ENCODE peak calls at places on chromosomes 7 and 10, in nine cellular contexts. X, A, K, Y, I, O, J, Z and N are unnamed samples. For H3K4me1, the result is how much of the 10 kb centered on the place peaks cover.

GRCh38 chr10:25393621-25394020 is 218.8 kb downstream of the GPR158 start:
- DNase-seq in A (no peak), X (no peak), Y (no peak), Z (no peak), O (no peak), I (no peak), K (no peak), J (no peak), N (no peak)

GRCh38 chr10:30528427-30528782 is 94.4 kb downstream of the MAP3K8 start:
- DNase-seq in Y (no peak), X (no peak), Z (no peak), K (no peak), J (no peak), A (no peak), O (no peak), I (no peak), N (no peak)

GRCh38 chr10:120432209-120432608 is 24.8 kb upstream of the PLPP4 start:
- DNase-seq in O (no peak), X (no peak), I (no peak), A (no peak), Z (no peak), J (no peak), K (no peak), Y (no peak), N (no peak)

GRCh38 chr10:112558476-112559166 is 111.6 kb downstream of the VTI1A start:
- DNase-seq in O (no peak), Y (no peak), Z (no peak), X (no peak), I (no peak), K (no peak), J (no peak), A (no peak), N (no peak)

GRCh38 chr10:59465089-59465488 is 102.7 kb upstream of the FAM13C start:
- DNase-seq in O (no peak), J (no peak), Y (no peak), X (peak), A (no peak), Z (no peak), K (no peak), I (no peak), N (no peak)

GRCh38 chr10:19791032-19791431 is 25.2 kb upstream of the PLXDC2 start:
- DNase-seq in Z (no peak), X (no peak), I (no peak), A (no peak), O (no peak), J (no peak), K (no peak), Y (no peak), N (no peak)

GRCh38 chr10:72061491-72061890 is 26.9 kb downstream of the SPOCK2 start:
- DNase-seq in Z (peak), Y (no peak), K (no peak), J (no peak), O (no peak), A (no peak), I (no peak), X (no peak), N (no peak)

GRCh38 chr7:80089341-80089740 is 45.3 kb upstream of the GNAI1 start:
- DNase-seq in K (no peak), Y (no peak), A (no peak), Z (no peak), I (no peak), O (no peak), J (no peak), X (peak), N (no peak)

GRCh38 chr10:77776487-77776886 is 138.9 kb upstream of the KCNMA1 start:
- DNase-seq in O (no peak), I (no peak), X (no peak), K (no peak), J (no peak), Z (no peak), A (no peak), Y (no peak), N (no peak)

GRCh38 chr7:47815867-47816266 is 132.4 kb downstream of the PKD1L1 start:
- DNase-seq in J (no peak), A (no peak), K (no peak), I (no peak), Y (no peak), X (no peak), O (no peak), Z (no peak), N (no peak)

GRCh38 chr10:88865281-88865876 is 13.7 kb upstream of the ANKRD22 start:
- DNase-seq in J (no peak), I (no peak), Y (peak), Z (no peak), O (no peak), A (no peak), K (no peak), X (no peak), N (no peak)

GRCh38 chr7:116698930-116699722 is 27.1 kb downstream of the MET start:
- DNase-seq in A (no peak), I (no peak), Z (no peak), X (no peak), Y (no peak), K (no peak), O (no peak), J (no peak), N (no peak)

GRCh38 chr7:154832557-154833138 is 170.3 kb downstream of the PAXIP1 start:
- DNase-seq in O (no peak), Z (no peak), X (no peak), I (peak), Y (no peak), A (no peak), K (peak), J (no peak), N (no peak)

GRCh38 chr7:32319019-32319382 is 171.2 kb downstream of the LSM5 start:
- DNase-seq in Y (no peak), O (no peak), Z (no peak), J (no peak), X (no peak), A (no peak), K (no peak), I (no peak), N (no peak)

GRCh38 chr10:46787321-46787615 is 124.0 kb upstream of the PTPN20 start:
- DNase-seq in A (no peak), X (peak), K (no peak), Y (peak), O (no peak), Z (peak), J (no peak), I (no peak), N (no peak)

GRCh38 chr7:52017802-52018679 is 701.4 kb upstream of the COBL start:
- DNase-seq in Z (peak), J (no peak), K (no peak), X (no peak), I (peak), O (no peak), Y (no peak), A (no peak), N (no peak)

GRCh38 chr10:92074126-92074887 is 150.7 kb downstream of the BTAF1 start:
- DNase-seq in A (no peak), Y (no peak), O (no peak), I (no peak), X (peak), J (no peak), K (peak), Z (peak), N (no peak)

GRCh38 chr10:73774637-73775036 is 7.2 kb upstream of the CHCHD1 start:
- DNase-seq in X (peak), O (no peak), A (no peak), K (no peak), I (no peak), J (no peak), Z (peak), Y (no peak), N (no peak)

GRCh38 chr7:157572622-157573021 is 235.8 kb downstream of the DNAJB6 start:
- DNase-seq in X (no peak), Y (no peak), J (no peak), I (no peak), A (no peak), O (no peak), K (no peak), Z (no peak), N (no peak)

GRCh38 chr7:114663502-114663901 is 248.9 kb downstream of the FOXP2 start:
- DNase-seq in J (no peak), I (peak), K (peak), Z (no peak), X (peak), O (no peak), Y (no peak), A (no peak), N (no peak)

GRCh38 chr7:20305726-20306125 is 25.0 kb upstream of the ITGB8 start:
- DNase-seq in J (no peak), I (no peak), K (no peak), O (no peak), Z (no peak), X (no peak), A (no peak), Y (no peak), N (no peak)
- H3K4me1 ChIP-seq in J (under half), I (under half), K (under half), O (under half), Z (under half), X (under half), A (under half), Y (under half), N (under half)

DNA sequence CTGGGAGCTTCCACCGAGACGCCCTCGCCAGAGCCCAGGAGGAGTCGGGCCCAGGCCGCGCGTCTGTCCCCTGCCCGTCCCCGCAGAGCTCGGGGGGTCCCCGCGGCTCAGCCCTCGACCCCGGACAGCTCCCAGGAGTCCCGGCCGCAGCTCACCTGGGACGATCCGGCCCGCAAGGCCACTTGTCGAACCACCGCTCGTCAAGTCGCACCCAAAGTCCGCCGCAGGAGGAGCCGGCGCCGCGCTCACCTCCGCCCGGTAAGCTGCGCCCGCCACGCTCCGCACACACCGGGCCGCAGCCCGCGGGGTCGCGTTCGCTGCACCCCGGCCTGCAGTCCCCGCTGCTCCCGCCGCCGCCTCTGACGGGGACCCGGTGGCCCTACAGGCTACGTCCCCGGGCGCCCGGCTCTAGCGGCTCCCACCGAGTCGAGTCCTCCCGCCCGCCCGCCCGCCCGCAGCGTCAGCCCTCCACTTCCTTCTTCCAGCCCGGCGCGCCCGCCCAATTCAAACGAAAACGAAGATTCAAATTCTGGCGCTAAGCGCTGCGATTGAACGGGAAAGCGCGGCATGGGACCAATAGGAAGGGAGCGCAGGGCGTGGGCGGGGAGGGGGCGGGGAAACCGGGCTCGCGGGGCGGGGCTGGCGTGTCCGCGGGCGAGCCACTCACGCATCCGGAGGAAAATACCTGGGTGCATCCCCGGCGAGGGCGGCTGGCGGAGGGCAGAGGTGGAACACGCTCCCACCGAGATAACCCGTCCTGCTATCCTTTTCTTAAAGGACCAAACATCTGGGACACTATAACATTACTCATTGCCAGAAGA is at the start of gene MKI67:
- DNase-seq in Z (peak), O (peak), Y (peak), J (peak), K (peak), I (peak), X (peak), A (peak), N (peak)
- TF ChIP-seq POLR2A in Z (peak), O (no peak), Y (no peak), J (no peak), K (no peak), I (no peak), X (no peak), A (no peak), N (no peak)

GRCh38 chr10:33304553-33304952 is 29.9 kb downstream of the NRP1 start:
- DNase-seq in Z (no peak), J (no peak), X (no peak), I (no peak), Y (no peak), O (no peak), A (no peak), K (no peak), N (no peak)

GRCh38 chr10:33303988-33304387 is 30.5 kb downstream of the NRP1 start:
- DNase-seq in K (no peak), Y (no peak), Z (no peak), J (no peak), A (no peak), X (no peak), O (no peak), I (no peak), N (no peak)

GRCh38 chr10:33306756-33307519 is 27.5 kb downstream of the NRP1 start:
- DNase-seq in Z (no peak), K (no peak), J (no peak), I (no peak), X (peak), A (no peak), O (no peak), Y (no peak), N (no peak)

GRCh38 chr10:33307835-33308234 is 26.6 kb downstream of the NRP1 start:
- DNase-seq in I (no peak), X (no peak), A (no peak), O (no peak), J (no peak), Y (no peak), Z (no peak), K (no peak), N (no peak)

GRCh38 chr10:33306126-33306525 is 28.3 kb downstream of the NRP1 start:
- DNase-seq in Y (no peak), K (no peak), A (no peak), O (no peak), I (no peak), X (peak), Z (no peak), J (no peak), N (no peak)
- H3K4me1 ChIP-seq in Y (under half), K (under half), A (under half), O (under half), I (under half), X (under half), Z (under half), J (under half), N (under half)

GRCh38 chr10:93702278-93703001 is at the start of gene FRA10AC1:
- DNase-seq in Z (peak), A (peak), Y (peak), I (peak), J (peak), O (peak), K (peak), X (peak), N (peak)
- TF ChIP-seq POLR2A in Z (peak), A (peak), Y (peak), I (peak), J (peak), O (peak), K (peak), X (no peak), N (peak)

DNA sequence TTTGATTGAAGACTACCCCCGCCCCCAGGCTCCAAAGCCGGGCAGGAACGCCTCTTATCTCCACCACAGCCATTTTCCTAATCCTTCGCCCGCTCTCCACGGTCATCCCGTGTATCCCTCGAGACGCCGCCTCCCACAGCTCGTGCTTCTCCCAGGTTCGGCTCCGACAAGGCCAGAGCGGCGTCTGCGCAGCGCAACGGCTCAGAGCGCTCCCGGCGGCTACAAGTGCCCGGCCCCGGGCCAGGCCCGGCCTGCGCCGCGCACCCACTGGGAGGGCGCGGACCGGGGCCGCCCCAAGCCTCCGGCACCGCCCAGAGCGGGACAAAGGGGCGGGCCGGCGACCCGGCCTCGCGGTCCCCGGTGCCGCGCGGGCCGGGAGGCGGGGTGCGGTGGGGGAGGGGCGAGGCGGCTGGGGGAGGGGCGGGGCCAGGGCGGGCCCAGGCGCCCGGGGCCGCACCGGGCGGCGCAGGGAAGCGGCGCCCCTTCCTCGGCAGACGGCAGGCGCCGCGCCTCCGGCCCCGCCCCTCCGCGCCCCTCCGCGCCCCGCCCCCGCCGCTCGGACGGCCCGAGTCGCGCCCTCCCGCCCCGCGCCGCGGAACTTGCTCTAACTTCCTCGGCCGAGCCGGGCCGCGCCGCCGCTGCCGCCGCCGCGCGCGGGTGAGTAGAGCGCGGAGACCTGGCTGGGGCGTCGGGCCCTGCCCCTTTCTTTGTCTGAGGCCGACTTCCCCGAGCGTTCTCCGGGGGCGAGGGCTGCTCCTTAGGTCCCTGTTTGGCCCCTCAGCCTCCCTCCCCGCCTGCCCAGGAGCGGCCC is at the start of gene TSPAN14:
- DNase-seq in I (peak), Z (peak), A (peak), X (peak), K (no peak), Y (peak), O (peak), J (peak), N (peak)
- H3K4me1 ChIP-seq in I (under half), Z (half or more), A (under half), X (under half), K (under half), Y (under half), O (under half), J (under half), N (half or more)

GRCh38 chr7:77416621-77417371 is 647 bp upstream of the GSAP start:
- DNase-seq in Z (no peak), A (no peak), K (no peak), X (no peak), I (no peak), O (no peak), J (no peak), Y (no peak), N (no peak)

GRCh38 chr7:77415474-77415821 is 701 bp downstream of the GSAP start:
- DNase-seq in Y (peak), O (no peak), K (no peak), I (peak), J (no peak), Z (no peak), X (no peak), A (no peak), N (peak)

GRCh38 chr7:77413861-77414424 is 2.2 kb downstream of the GSAP start:
- DNase-seq in Y (no peak), A (no peak), O (no peak), X (peak), K (no peak), I (no peak), J (no peak), Z (no peak), N (no peak)

GRCh38 chr7:77417801-77418200 is 1.7 kb upstream of the GSAP start:
- DNase-seq in X (no peak), K (no peak), J (no peak), Z (no peak), Y (no peak), O (no peak), I (no peak), A (no peak), N (no peak)

GRCh38 chr7:77415822-77416620 is at the start of gene GSAP:
- DNase-seq in Z (peak), A (no peak), I (peak), Y (peak), J (peak), O (peak), X (no peak), K (no peak), N (peak)
- TF ChIP-seq POLR2A in Z (no peak), A (no peak), I (peak), Y (no peak), J (no peak), O (no peak), X (no peak), K (no peak), N (no peak)

DNA sequence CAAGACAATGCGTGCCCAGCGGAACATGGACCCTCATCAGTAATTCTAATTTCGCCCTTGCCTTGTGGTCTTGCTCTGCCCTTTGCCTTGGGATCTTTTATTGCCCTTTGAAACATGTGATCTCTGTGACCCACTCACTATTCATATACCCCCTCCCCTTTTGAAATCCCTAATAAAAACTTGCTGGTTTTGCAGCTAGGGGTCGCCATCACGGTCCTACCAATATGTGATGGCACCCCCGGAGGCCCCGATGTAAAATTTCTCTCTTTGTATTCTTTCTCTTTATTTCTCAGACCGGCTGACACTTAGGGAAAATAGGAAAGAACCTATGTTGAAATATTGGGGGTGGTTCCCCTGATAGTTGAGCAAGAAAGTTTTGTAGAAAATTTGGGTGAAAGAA is 242.7 kb downstream of the CDK14 start:
- DNase-seq in O (no peak), A (no peak), X (no peak), J (no peak), I (no peak), Y (no peak), Z (no peak), K (no peak), N (no peak)
- H3K4me1 ChIP-seq in O (under half), A (under half), X (under half), J (under half), I (under half), Y (under half), Z (under half), K (under half), N (under half)

DNA sequence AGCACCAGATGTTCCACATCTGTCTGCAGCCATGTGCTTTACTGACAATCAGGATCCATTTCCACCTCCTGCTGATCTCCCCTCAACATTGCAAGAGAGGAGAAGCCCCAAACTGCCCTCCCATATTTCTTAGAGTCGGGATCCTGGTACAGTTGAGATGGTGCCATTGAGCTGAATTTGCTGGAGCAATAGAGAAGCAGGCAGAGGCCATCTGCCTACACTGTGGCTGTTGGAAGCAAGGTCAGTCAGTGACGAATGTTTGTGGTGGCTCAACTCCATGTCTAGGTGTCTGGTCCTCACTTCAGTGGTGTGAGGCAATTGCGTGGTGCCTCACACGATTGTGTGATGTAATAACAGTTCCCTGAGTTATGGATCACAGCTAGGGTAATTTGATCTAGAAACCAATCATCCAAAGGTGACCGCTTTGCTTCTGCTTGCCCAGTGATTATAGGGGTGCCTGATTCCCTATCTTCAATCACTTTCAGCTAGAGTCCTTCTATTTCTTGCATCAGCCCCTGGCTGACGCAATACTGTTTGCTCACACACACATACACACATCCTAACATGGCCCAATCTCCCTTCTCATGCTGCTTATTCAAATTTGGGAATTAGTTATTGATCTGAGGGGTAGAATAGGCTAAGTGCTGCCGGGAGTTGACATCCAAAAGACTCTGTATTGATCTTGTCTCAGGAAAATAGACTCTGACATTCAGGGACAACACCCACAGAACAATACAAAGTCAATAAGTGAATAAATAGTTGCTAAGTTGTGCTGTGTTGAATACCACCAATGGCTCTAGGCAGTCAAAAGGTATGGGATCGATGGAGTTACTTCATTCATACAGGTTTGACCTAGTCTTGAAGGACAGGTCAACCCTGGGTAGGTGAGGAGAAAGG is 46.1 kb upstream of the SLC35B4 start:
- DNase-seq in K (no peak), Y (no peak), X (peak), J (no peak), O (no peak), A (no peak), Z (no peak), I (no peak), N (no peak)
- TF ChIP-seq POLR2A in K (no peak), Y (no peak), X (no peak), J (no peak), O (no peak), A (no peak), Z (no peak), I (no peak), N (no peak)

GRCh38 chr7:128830231-128831177 is at the start of gene FLNC:
- DNase-seq in Y (no peak), J (peak), A (no peak), O (no peak), K (no peak), I (peak), Z (peak), X (peak), N (peak)
- H3K4me1 ChIP-seq in Y (under half), J (under half), A (under half), O (under half), K (under half), I (under half), Z (half or more), X (under half), N (half or more)